ENCODE peak calls at places on chromosomes 1 and 21, in five cellular contexts. One of them, this sample, is unnamed.

GRCh38 chr1:4611708-4612349 is 42.6 kb upstream of the AJAP1 start:
- DNase-seq in heart right ventricle: no peak
- DNase-seq in stimulated activated CD4-positive, alpha-beta T cell treated with anti-CD3 and anti-CD28 coated beads, TNF-alpha, amount 100 ng/mL, for 48 hours: no peak
- DNase-seq in tibial nerve: no peak
- DNase-seq in activated CD4-positive, alpha-beta T cell treated with anti-CD3 and anti-CD28 coated beads, Interleukin-2, amount 50 U/mL, for 1 hour: no peak
- DNase-seq in this sample: no peak

GRCh38 chr1:29682171-29682917 is 446.0 kb downstream of the PTPRU start:
- DNase-seq in heart right ventricle: no peak
- DNase-seq in stimulated activated CD4-positive, alpha-beta T cell treated with anti-CD3 and anti-CD28 coated beads, TNF-alpha, amount 100 ng/mL, for 48 hours: no peak
- DNase-seq in tibial nerve: no peak
- DNase-seq in activated CD4-positive, alpha-beta T cell treated with anti-CD3 and anti-CD28 coated beads, Interleukin-2, amount 50 U/mL, for 1 hour: no peak
- DNase-seq in this sample: peak; percentile 20

GRCh38 chr1:206860165-206860564 is 5.3 kb upstream of the IL20 start:
- DNase-seq in heart right ventricle: no peak
- DNase-seq in stimulated activated CD4-positive, alpha-beta T cell treated with anti-CD3 and anti-CD28 coated beads, TNF-alpha, amount 100 ng/mL, for 48 hours: no peak
- DNase-seq in tibial nerve: no peak
- DNase-seq in activated CD4-positive, alpha-beta T cell treated with anti-CD3 and anti-CD28 coated beads, Interleukin-2, amount 50 U/mL, for 1 hour: no peak
- DNase-seq in this sample: no peak

GRCh38 chr21:17777321-17777720 is 41.8 kb downstream of the C21orf91 start:
- DNase-seq in heart right ventricle: no peak
- DNase-seq in stimulated activated CD4-positive, alpha-beta T cell treated with anti-CD3 and anti-CD28 coated beads, TNF-alpha, amount 100 ng/mL, for 48 hours: no peak
- DNase-seq in tibial nerve: no peak
- DNase-seq in activated CD4-positive, alpha-beta T cell treated with anti-CD3 and anti-CD28 coated beads, Interleukin-2, amount 50 U/mL, for 1 hour: no peak
- DNase-seq in this sample: no peak

GRCh38 chr1:158055854-158056253 is 62.4 kb downstream of the KIRREL1 start:
- DNase-seq in heart right ventricle: no peak
- DNase-seq in stimulated activated CD4-positive, alpha-beta T cell treated with anti-CD3 and anti-CD28 coated beads, TNF-alpha, amount 100 ng/mL, for 48 hours: no peak
- DNase-seq in tibial nerve: no peak
- DNase-seq in activated CD4-positive, alpha-beta T cell treated with anti-CD3 and anti-CD28 coated beads, Interleukin-2, amount 50 U/mL, for 1 hour: no peak
- DNase-seq in this sample: no peak

GRCh38 chr1:218698181-218698580 is 353.0 kb downstream of the TGFB2 start:
- DNase-seq in heart right ventricle: no peak
- DNase-seq in stimulated activated CD4-positive, alpha-beta T cell treated with anti-CD3 and anti-CD28 coated beads, TNF-alpha, amount 100 ng/mL, for 48 hours: no peak
- DNase-seq in tibial nerve: no peak
- DNase-seq in activated CD4-positive, alpha-beta T cell treated with anti-CD3 and anti-CD28 coated beads, Interleukin-2, amount 50 U/mL, for 1 hour: no peak
- DNase-seq in this sample: no peak

GRCh38 chr1:211349730-211350129 is 23.1 kb downstream of the TRAF5 start:
- DNase-seq in heart right ventricle: no peak
- DNase-seq in stimulated activated CD4-positive, alpha-beta T cell treated with anti-CD3 and anti-CD28 coated beads, TNF-alpha, amount 100 ng/mL, for 48 hours: no peak
- DNase-seq in tibial nerve: no peak
- DNase-seq in activated CD4-positive, alpha-beta T cell treated with anti-CD3 and anti-CD28 coated beads, Interleukin-2, amount 50 U/mL, for 1 hour: no peak
- DNase-seq in this sample: no peak

GRCh38 chr1:43549921-43550597 is 19.4 kb downstream of the PTPRF start:
- DNase-seq in heart right ventricle: peak; percentile 43
- DNase-seq in stimulated activated CD4-positive, alpha-beta T cell treated with anti-CD3 and anti-CD28 coated beads, TNF-alpha, amount 100 ng/mL, for 48 hours: no peak
- DNase-seq in tibial nerve: peak; percentile 31
- DNase-seq in activated CD4-positive, alpha-beta T cell treated with anti-CD3 and anti-CD28 coated beads, Interleukin-2, amount 50 U/mL, for 1 hour: no peak
- DNase-seq in this sample: no peak

GRCh38 chr1:59061876-59062275 is 235.0 kb upstream of the FGGY start:
- DNase-seq in heart right ventricle: peak; percentile 43
- DNase-seq in stimulated activated CD4-positive, alpha-beta T cell treated with anti-CD3 and anti-CD28 coated beads, TNF-alpha, amount 100 ng/mL, for 48 hours: no peak
- DNase-seq in tibial nerve: peak; percentile 49
- DNase-seq in activated CD4-positive, alpha-beta T cell treated with anti-CD3 and anti-CD28 coated beads, Interleukin-2, amount 50 U/mL, for 1 hour: no peak
- DNase-seq in this sample: peak; percentile 90

GRCh38 chr1:67479146-67479891 is 49.1 kb upstream of the SERBP1 start:
- DNase-seq in heart right ventricle: no peak
- DNase-seq in stimulated activated CD4-positive, alpha-beta T cell treated with anti-CD3 and anti-CD28 coated beads, TNF-alpha, amount 100 ng/mL, for 48 hours: no peak
- DNase-seq in tibial nerve: no peak
- DNase-seq in activated CD4-positive, alpha-beta T cell treated with anti-CD3 and anti-CD28 coated beads, Interleukin-2, amount 50 U/mL, for 1 hour: no peak
- DNase-seq in this sample: peak; percentile 27

GRCh38 chr1:22600071-22600816 is 36.2 kb upstream of the C1QA start:
- DNase-seq in heart right ventricle: no peak
- DNase-seq in stimulated activated CD4-positive, alpha-beta T cell treated with anti-CD3 and anti-CD28 coated beads, TNF-alpha, amount 100 ng/mL, for 48 hours: no peak
- DNase-seq in tibial nerve: no peak
- DNase-seq in activated CD4-positive, alpha-beta T cell treated with anti-CD3 and anti-CD28 coated beads, Interleukin-2, amount 50 U/mL, for 1 hour: no peak
- DNase-seq in this sample: no peak

GRCh38 chr1:8078176-8078671 is 52.1 kb upstream of the ERRFI1 start:
- DNase-seq in heart right ventricle: no peak
- DNase-seq in stimulated activated CD4-positive, alpha-beta T cell treated with anti-CD3 and anti-CD28 coated beads, TNF-alpha, amount 100 ng/mL, for 48 hours: no peak
- DNase-seq in tibial nerve: no peak
- DNase-seq in activated CD4-positive, alpha-beta T cell treated with anti-CD3 and anti-CD28 coated beads, Interleukin-2, amount 50 U/mL, for 1 hour: no peak
- DNase-seq in this sample: no peak

GRCh38 chr1:30225336-30225735 is 498.0 kb downstream of the MATN1 start:
- DNase-seq in heart right ventricle: no peak
- DNase-seq in stimulated activated CD4-positive, alpha-beta T cell treated with anti-CD3 and anti-CD28 coated beads, TNF-alpha, amount 100 ng/mL, for 48 hours: no peak
- DNase-seq in tibial nerve: no peak
- DNase-seq in activated CD4-positive, alpha-beta T cell treated with anti-CD3 and anti-CD28 coated beads, Interleukin-2, amount 50 U/mL, for 1 hour: no peak
- DNase-seq in this sample: no peak

GRCh38 chr1:179921981-179922380 is 32.6 kb upstream of the CEP350 start:
- DNase-seq in heart right ventricle: no peak
- DNase-seq in stimulated activated CD4-positive, alpha-beta T cell treated with anti-CD3 and anti-CD28 coated beads, TNF-alpha, amount 100 ng/mL, for 48 hours: no peak
- DNase-seq in tibial nerve: no peak
- DNase-seq in activated CD4-positive, alpha-beta T cell treated with anti-CD3 and anti-CD28 coated beads, Interleukin-2, amount 50 U/mL, for 1 hour: no peak
- DNase-seq in this sample: no peak

GRCh38 chr1:70487910-70488665 is 77.0 kb downstream of the CTH start:
- DNase-seq in heart right ventricle: no peak
- DNase-seq in stimulated activated CD4-positive, alpha-beta T cell treated with anti-CD3 and anti-CD28 coated beads, TNF-alpha, amount 100 ng/mL, for 48 hours: no peak
- DNase-seq in tibial nerve: no peak
- DNase-seq in activated CD4-positive, alpha-beta T cell treated with anti-CD3 and anti-CD28 coated beads, Interleukin-2, amount 50 U/mL, for 1 hour: no peak
- DNase-seq in this sample: no peak

GRCh38 chr1:170885551-170885950 is 49.8 kb upstream of the MROH9 start:
- DNase-seq in heart right ventricle: no peak
- DNase-seq in stimulated activated CD4-positive, alpha-beta T cell treated with anti-CD3 and anti-CD28 coated beads, TNF-alpha, amount 100 ng/mL, for 48 hours: no peak
- DNase-seq in tibial nerve: no peak
- DNase-seq in activated CD4-positive, alpha-beta T cell treated with anti-CD3 and anti-CD28 coated beads, Interleukin-2, amount 50 U/mL, for 1 hour: no peak
- DNase-seq in this sample: no peak

GRCh38 chr1:2468540-2468939 is 7.5 kb upstream of the PLCH2 start:
- DNase-seq in heart right ventricle: no peak
- DNase-seq in stimulated activated CD4-positive, alpha-beta T cell treated with anti-CD3 and anti-CD28 coated beads, TNF-alpha, amount 100 ng/mL, for 48 hours: no peak
- DNase-seq in tibial nerve: no peak
- DNase-seq in activated CD4-positive, alpha-beta T cell treated with anti-CD3 and anti-CD28 coated beads, Interleukin-2, amount 50 U/mL, for 1 hour: no peak
- DNase-seq in this sample: no peak

GRCh38 chr1:109814223-109814622 is 50.5 kb upstream of the EPS8L3 start:
- DNase-seq in heart right ventricle: no peak
- DNase-seq in stimulated activated CD4-positive, alpha-beta T cell treated with anti-CD3 and anti-CD28 coated beads, TNF-alpha, amount 100 ng/mL, for 48 hours: no peak
- DNase-seq in tibial nerve: no peak
- DNase-seq in activated CD4-positive, alpha-beta T cell treated with anti-CD3 and anti-CD28 coated beads, Interleukin-2, amount 50 U/mL, for 1 hour: no peak
- DNase-seq in this sample: no peak

GRCh38 chr1:29478879-29479278 is 242.6 kb downstream of the PTPRU start:
- DNase-seq in heart right ventricle: no peak
- DNase-seq in stimulated activated CD4-positive, alpha-beta T cell treated with anti-CD3 and anti-CD28 coated beads, TNF-alpha, amount 100 ng/mL, for 48 hours: no peak
- DNase-seq in tibial nerve: no peak
- DNase-seq in activated CD4-positive, alpha-beta T cell treated with anti-CD3 and anti-CD28 coated beads, Interleukin-2, amount 50 U/mL, for 1 hour: no peak
- DNase-seq in this sample: no peak

GRCh38 chr1:33971018-33971710 is 107.3 kb downstream of the HMGB4 start:
- DNase-seq in heart right ventricle: no peak
- DNase-seq in stimulated activated CD4-positive, alpha-beta T cell treated with anti-CD3 and anti-CD28 coated beads, TNF-alpha, amount 100 ng/mL, for 48 hours: no peak
- DNase-seq in tibial nerve: no peak
- DNase-seq in activated CD4-positive, alpha-beta T cell treated with anti-CD3 and anti-CD28 coated beads, Interleukin-2, amount 50 U/mL, for 1 hour: no peak
- DNase-seq in this sample: peak; percentile 27

GRCh38 chr1:199135901-199136300 is 497.1 kb downstream of the PTPRC start:
- DNase-seq in heart right ventricle: no peak
- DNase-seq in stimulated activated CD4-positive, alpha-beta T cell treated with anti-CD3 and anti-CD28 coated beads, TNF-alpha, amount 100 ng/mL, for 48 hours: no peak
- DNase-seq in tibial nerve: no peak
- DNase-seq in activated CD4-positive, alpha-beta T cell treated with anti-CD3 and anti-CD28 coated beads, Interleukin-2, amount 50 U/mL, for 1 hour: no peak
- DNase-seq in this sample: no peak

GRCh38 chr1:27637052-27637451 is 2.1 kb upstream of the FGR start:
- DNase-seq in heart right ventricle: no peak
- DNase-seq in stimulated activated CD4-positive, alpha-beta T cell treated with anti-CD3 and anti-CD28 coated beads, TNF-alpha, amount 100 ng/mL, for 48 hours: no peak
- DNase-seq in tibial nerve: no peak
- DNase-seq in activated CD4-positive, alpha-beta T cell treated with anti-CD3 and anti-CD28 coated beads, Interleukin-2, amount 50 U/mL, for 1 hour: no peak
- DNase-seq in this sample: no peak

GRCh38 chr1:230807029-230807428 is 59.8 kb downstream of the CAPN9 start:
- DNase-seq in heart right ventricle: peak; percentile 68
- DNase-seq in stimulated activated CD4-positive, alpha-beta T cell treated with anti-CD3 and anti-CD28 coated beads, TNF-alpha, amount 100 ng/mL, for 48 hours: no peak
- DNase-seq in tibial nerve: peak; percentile 35
- DNase-seq in activated CD4-positive, alpha-beta T cell treated with anti-CD3 and anti-CD28 coated beads, Interleukin-2, amount 50 U/mL, for 1 hour: no peak
- DNase-seq in this sample: peak; percentile 56

GRCh38 chr1:193285626-193286025 is 99.2 kb upstream of the B3GALT2 start:
- DNase-seq in heart right ventricle: no peak
- DNase-seq in stimulated activated CD4-positive, alpha-beta T cell treated with anti-CD3 and anti-CD28 coated beads, TNF-alpha, amount 100 ng/mL, for 48 hours: no peak
- DNase-seq in tibial nerve: no peak
- DNase-seq in activated CD4-positive, alpha-beta T cell treated with anti-CD3 and anti-CD28 coated beads, Interleukin-2, amount 50 U/mL, for 1 hour: no peak
- DNase-seq in this sample: no peak

GRCh38 chr21:15749868-15750174 is 20.0 kb downstream of the USP25 start:
- DNase-seq in heart right ventricle: no peak
- DNase-seq in stimulated activated CD4-positive, alpha-beta T cell treated with anti-CD3 and anti-CD28 coated beads, TNF-alpha, amount 100 ng/mL, for 48 hours: no peak
- DNase-seq in tibial nerve: no peak
- DNase-seq in activated CD4-positive, alpha-beta T cell treated with anti-CD3 and anti-CD28 coated beads, Interleukin-2, amount 50 U/mL, for 1 hour: no peak
- DNase-seq in this sample: no peak

GRCh38 chr1:155192346-155193274 is 15.1 kb downstream of the THBS3 start:
- DNase-seq in heart right ventricle: no peak
- DNase-seq in stimulated activated CD4-positive, alpha-beta T cell treated with anti-CD3 and anti-CD28 coated beads, TNF-alpha, amount 100 ng/mL, for 48 hours: no peak
- DNase-seq in tibial nerve: no peak
- DNase-seq in activated CD4-positive, alpha-beta T cell treated with anti-CD3 and anti-CD28 coated beads, Interleukin-2, amount 50 U/mL, for 1 hour: peak; percentile 34
- DNase-seq in this sample: no peak

GRCh38 chr1:110118636-110119396 is 6.6 kb downstream of the UBL4B start:
- DNase-seq in heart right ventricle: no peak
- DNase-seq in stimulated activated CD4-positive, alpha-beta T cell treated with anti-CD3 and anti-CD28 coated beads, TNF-alpha, amount 100 ng/mL, for 48 hours: no peak
- DNase-seq in tibial nerve: no peak
- DNase-seq in activated CD4-positive, alpha-beta T cell treated with anti-CD3 and anti-CD28 coated beads, Interleukin-2, amount 50 U/mL, for 1 hour: no peak
- DNase-seq in this sample: no peak

GRCh38 chr1:7153464-7153863 is 368.2 kb downstream of the CAMTA1 start:
- DNase-seq in heart right ventricle: no peak
- DNase-seq in stimulated activated CD4-positive, alpha-beta T cell treated with anti-CD3 and anti-CD28 coated beads, TNF-alpha, amount 100 ng/mL, for 48 hours: no peak
- DNase-seq in tibial nerve: no peak
- DNase-seq in activated CD4-positive, alpha-beta T cell treated with anti-CD3 and anti-CD28 coated beads, Interleukin-2, amount 50 U/mL, for 1 hour: no peak
- DNase-seq in this sample: no peak

GRCh38 chr1:31576201-31576669 is at the start of gene TINAGL1:
- DNase-seq in heart right ventricle: peak; percentile 78
- DNase-seq in stimulated activated CD4-positive, alpha-beta T cell treated with anti-CD3 and anti-CD28 coated beads, TNF-alpha, amount 100 ng/mL, for 48 hours: no peak
- DNase-seq in tibial nerve: no peak
- DNase-seq in activated CD4-positive, alpha-beta T cell treated with anti-CD3 and anti-CD28 coated beads, Interleukin-2, amount 50 U/mL, for 1 hour: no peak
- DNase-seq in this sample: no peak

GRCh38 chr21:31030367-31031106 is 7.7 kb downstream of the KRTAP19-8 start:
- DNase-seq in heart right ventricle: no peak
- DNase-seq in stimulated activated CD4-positive, alpha-beta T cell treated with anti-CD3 and anti-CD28 coated beads, TNF-alpha, amount 100 ng/mL, for 48 hours: no peak
- DNase-seq in tibial nerve: no peak
- DNase-seq in activated CD4-positive, alpha-beta T cell treated with anti-CD3 and anti-CD28 coated beads, Interleukin-2, amount 50 U/mL, for 1 hour: no peak
- DNase-seq in this sample: no peak

GRCh38 chr1:32127780-32128179 is 19.9 kb downstream of the KPNA6 start:
- DNase-seq in heart right ventricle: no peak
- DNase-seq in stimulated activated CD4-positive, alpha-beta T cell treated with anti-CD3 and anti-CD28 coated beads, TNF-alpha, amount 100 ng/mL, for 48 hours: no peak
- DNase-seq in tibial nerve: no peak
- DNase-seq in activated CD4-positive, alpha-beta T cell treated with anti-CD3 and anti-CD28 coated beads, Interleukin-2, amount 50 U/mL, for 1 hour: no peak
- DNase-seq in this sample: no peak

GRCh38 chr1:41482906-41483895 is 1.3 kb downstream of the EDN2 start:
- DNase-seq in heart right ventricle: peak; percentile 53
- DNase-seq in stimulated activated CD4-positive, alpha-beta T cell treated with anti-CD3 and anti-CD28 coated beads, TNF-alpha, amount 100 ng/mL, for 48 hours: no peak
- DNase-seq in tibial nerve: no peak
- DNase-seq in activated CD4-positive, alpha-beta T cell treated with anti-CD3 and anti-CD28 coated beads, Interleukin-2, amount 50 U/mL, for 1 hour: no peak
- DNase-seq in this sample: no peak

GRCh38 chr1:8845104-8846097 is 28.0 kb upstream of the RERE start:
- DNase-seq in heart right ventricle: no peak
- DNase-seq in stimulated activated CD4-positive, alpha-beta T cell treated with anti-CD3 and anti-CD28 coated beads, TNF-alpha, amount 100 ng/mL, for 48 hours: no peak
- DNase-seq in tibial nerve: no peak
- DNase-seq in activated CD4-positive, alpha-beta T cell treated with anti-CD3 and anti-CD28 coated beads, Interleukin-2, amount 50 U/mL, for 1 hour: no peak
- DNase-seq in this sample: no peak

GRCh38 chr1:88890790-88891317 is 513 bp downstream of the GTF2B start:
- DNase-seq in heart right ventricle: no peak
- DNase-seq in stimulated activated CD4-positive, alpha-beta T cell treated with anti-CD3 and anti-CD28 coated beads, TNF-alpha, amount 100 ng/mL, for 48 hours: no peak
- DNase-seq in tibial nerve: no peak
- DNase-seq in activated CD4-positive, alpha-beta T cell treated with anti-CD3 and anti-CD28 coated beads, Interleukin-2, amount 50 U/mL, for 1 hour: peak; percentile 16
- DNase-seq in this sample: no peak

GRCh38 chr1:168864266-168864665 is 135.3 kb upstream of the DPT start:
- DNase-seq in heart right ventricle: no peak
- DNase-seq in stimulated activated CD4-positive, alpha-beta T cell treated with anti-CD3 and anti-CD28 coated beads, TNF-alpha, amount 100 ng/mL, for 48 hours: no peak
- DNase-seq in tibial nerve: no peak
- DNase-seq in activated CD4-positive, alpha-beta T cell treated with anti-CD3 and anti-CD28 coated beads, Interleukin-2, amount 50 U/mL, for 1 hour: no peak
- DNase-seq in this sample: no peak

GRCh38 chr1:36359911-36360310 is 25.8 kb downstream of the STK40 start:
- DNase-seq in heart right ventricle: no peak
- DNase-seq in stimulated activated CD4-positive, alpha-beta T cell treated with anti-CD3 and anti-CD28 coated beads, TNF-alpha, amount 100 ng/mL, for 48 hours: no peak
- DNase-seq in tibial nerve: no peak
- DNase-seq in activated CD4-positive, alpha-beta T cell treated with anti-CD3 and anti-CD28 coated beads, Interleukin-2, amount 50 U/mL, for 1 hour: peak; percentile 30
- DNase-seq in this sample: no peak

GRCh38 chr1:226004396-226004795 is 5.3 kb upstream of the SDE2 start:
- DNase-seq in heart right ventricle: no peak
- DNase-seq in stimulated activated CD4-positive, alpha-beta T cell treated with anti-CD3 and anti-CD28 coated beads, TNF-alpha, amount 100 ng/mL, for 48 hours: no peak
- DNase-seq in tibial nerve: no peak
- DNase-seq in activated CD4-positive, alpha-beta T cell treated with anti-CD3 and anti-CD28 coated beads, Interleukin-2, amount 50 U/mL, for 1 hour: no peak
- DNase-seq in this sample: no peak

This sample was measured in tibial artery.